ENCODE peak calls at places on chromosome 9, in five cellular contexts. N is fibroblast of lung, A is H9, Z is IMR-90, Y is GM23338. Q is an unnamed sample.

GRCh38 chr9:16709936-16710335 is 160.5 kb downstream of the BNC2 start:
- DNase-seq in Y (peak), Z (no peak), A (no peak), N (no peak), Q (no peak)

GRCh38 chr9:5743109-5743508 is 89.8 kb downstream of the ERMP1 start:
- DNase-seq in N (no peak), Z (no peak), A (no peak), Y (no peak), Q (no peak)

GRCh38 chr9:107387401-107387800 is 102.2 kb downstream of the KLF4 start:
- DNase-seq in A (no peak), Z (no peak), Y (no peak), N (no peak), Q (no peak)

GRCh38 chr9:125121156-125121555 is 22.2 kb downstream of the SCAI start:
- DNase-seq in Z (no peak), N (no peak), A (no peak), Y (peak), Q (peak)

GRCh38 chr9:14313951-14314423 is at the start of gene NFIB:
- DNase-seq in N (peak), A (peak), Z (peak), Y (peak), Q (no peak)

GRCh38 chr9:109968702-109969450 is 188.9 kb downstream of the PALM2AKAP2 start:
- DNase-seq in A (peak), N (peak), Z (peak), Y (peak), Q (no peak)

GRCh38 chr9:76741524-76741923 is 22.7 kb upstream of the PCA3 start:
- DNase-seq in N (no peak), A (no peak), Y (peak), Z (no peak), Q (no peak)

GRCh38 chr9:124267271-124267807 is 9.6 kb downstream of the NEK6 start:
- DNase-seq in Z (peak), A (no peak), N (peak), Y (no peak), Q (peak)

GRCh38 chr9:125906144-125906543 is 159.0 kb downstream of the PBX3 start:
- DNase-seq in Y (no peak), A (no peak), Z (peak), N (peak), Q (peak)

GRCh38 chr9:38185647-38186371 is 116.8 kb upstream of the SHB start:
- DNase-seq in Y (no peak), Z (no peak), N (no peak), A (no peak), Q (no peak)

GRCh38 chr9:110101531-110102161 is 106.3 kb downstream of the C9orf152 start:
- DNase-seq in N (peak), Z (peak), Y (no peak), A (no peak), Q (no peak)

GRCh38 chr9:77820293-77820954 is 172.3 kb upstream of the GNA14 start:
- DNase-seq in Y (no peak), A (no peak), Z (peak), N (peak), Q (peak)

GRCh38 chr9:119086590-119086989 is 282.6 kb downstream of the BRINP1 start:
- DNase-seq in Z (no peak), N (no peak), Y (peak), A (peak), Q (no peak)

GRCh38 chr9:19174127-19174921 is 47.0 kb upstream of the PLIN2 start:
- DNase-seq in N (peak), A (peak), Z (peak), Y (peak), Q (peak)

GRCh38 chr9:136403538-136403914 is 3.6 kb upstream of the SNAPC4 start:
- DNase-seq in N (no peak), Y (no peak), Z (no peak), A (no peak), Q (no peak)

GRCh38 chr9:99437145-99437544 is 215.1 kb downstream of the SEC61B start:
- DNase-seq in N (no peak), Y (no peak), A (no peak), Z (no peak), Q (no peak)

GRCh38 chr9:34140853-34141252 is 14.4 kb upstream of the DCAF12 start:
- DNase-seq in A (no peak), Z (no peak), Y (no peak), N (no peak), Q (no peak)

GRCh38 chr9:90078988-90079457 is 474.2 kb downstream of the GADD45G start:
- DNase-seq in A (no peak), Y (no peak), N (no peak), Z (no peak), Q (no peak)

GRCh38 chr9:107000218-107000617 is 137.3 kb downstream of the ZNF462 start:
- DNase-seq in N (no peak), Z (no peak), Y (no peak), A (no peak), Q (no peak)

GRCh38 chr9:131656356-131657030 is 83.4 kb downstream of the RAPGEF1 start:
- DNase-seq in A (no peak), Z (no peak), N (no peak), Y (no peak), Q (no peak)

GRCh38 chr9:70609542-70610286 is 195.3 kb upstream of the KLF9 start:
- DNase-seq in N (peak), Z (peak), Y (no peak), A (no peak), Q (peak)

GRCh38 chr9:131899248-131899882 is 159.5 kb upstream of the RAPGEF1 start:
- DNase-seq in Z (no peak), Y (peak), N (no peak), A (peak), Q (no peak)

GRCh38 chr9:115167175-115167574 is 49.2 kb upstream of the TNC start:
- DNase-seq in A (no peak), Z (peak), N (peak), Y (no peak), Q (peak)

GRCh38 chr9:136693490-136694162 is 6.4 kb upstream of the AGPAT2 start:
- DNase-seq in Z (peak), N (peak), A (no peak), Y (no peak), Q (peak)

GRCh38 chr9:98182889-98183599 is 9.4 kb downstream of the CORO2A start:
- DNase-seq in A (no peak), N (no peak), Z (no peak), Y (no peak), Q (no peak)

GRCh38 chr9:98185021-98185567 is 7.3 kb downstream of the CORO2A start:
- DNase-seq in Y (no peak), A (no peak), Z (no peak), N (no peak), Q (no peak)

GRCh38 chr9:98186236-98186635 is 6.2 kb downstream of the CORO2A start:
- DNase-seq in Z (no peak), Y (no peak), A (no peak), N (no peak), Q (no peak)

GRCh38 chr9:98185611-98186171 is 6.7 kb downstream of the CORO2A start:
- DNase-seq in Z (no peak), Y (no peak), N (no peak), A (no peak), Q (no peak)

DNA sequence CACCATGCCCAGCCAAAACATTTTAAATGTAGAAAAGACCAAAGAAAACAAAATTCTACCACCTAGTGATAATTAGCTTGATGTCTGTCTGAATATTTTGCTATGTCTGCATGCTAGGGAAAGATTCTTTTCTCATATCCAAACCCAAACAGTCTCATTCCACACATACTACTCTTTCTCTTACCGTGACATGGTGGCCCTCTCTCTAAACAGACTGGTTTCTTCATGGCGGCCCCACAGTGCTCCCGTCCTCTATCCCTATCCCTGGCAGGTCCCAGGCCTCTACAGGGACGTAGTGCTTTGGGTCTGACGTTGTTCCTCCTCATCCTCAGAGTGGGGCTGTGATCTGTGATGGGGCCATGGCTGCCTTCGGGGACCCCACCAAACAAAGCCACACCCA is 8.1 kb downstream of the CORO2A start:
- DNase-seq in N (no peak), Z (no peak), A (no peak), Y (no peak), Q (no peak)
- H2AFZ ChIP-seq in N (no peak), Z (peak), A (no peak), Y (no peak), Q (no peak)

GRCh38 chr9:127578627-127578951 is 33.5 kb upstream of the STXBP1 start:
- DNase-seq in Z (no peak), A (no peak), N (no peak), Y (no peak), Q (no peak)
- H2AFZ ChIP-seq in Z (peak), A (no peak), N (no peak), Y (peak), Q (peak)

DNA sequence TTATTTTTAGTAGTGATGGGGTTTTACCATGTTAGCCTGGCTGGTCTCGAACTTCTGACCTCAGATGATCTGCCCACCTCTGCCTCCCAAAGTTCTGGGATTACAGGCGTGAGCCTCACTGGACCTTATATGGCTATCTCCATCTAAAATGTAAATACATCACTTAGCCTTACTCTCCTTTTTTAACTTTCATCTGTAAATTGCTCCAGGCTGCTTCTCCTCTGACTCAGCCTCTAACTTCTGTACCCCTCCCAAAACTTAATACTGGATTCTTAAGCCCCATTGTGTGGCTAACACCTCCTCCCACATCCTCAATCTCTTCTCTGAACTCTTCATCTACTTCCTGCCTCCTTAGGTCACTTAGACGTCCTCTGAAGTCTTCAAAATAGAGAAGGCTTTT is 4.0 kb downstream of the SNX30 start:
- DNase-seq in A (no peak), Y (no peak), N (peak), Z (peak), Q (peak)
- H2AFZ ChIP-seq in A (no peak), Y (no peak), N (no peak), Z (no peak), Q (no peak)

DNA sequence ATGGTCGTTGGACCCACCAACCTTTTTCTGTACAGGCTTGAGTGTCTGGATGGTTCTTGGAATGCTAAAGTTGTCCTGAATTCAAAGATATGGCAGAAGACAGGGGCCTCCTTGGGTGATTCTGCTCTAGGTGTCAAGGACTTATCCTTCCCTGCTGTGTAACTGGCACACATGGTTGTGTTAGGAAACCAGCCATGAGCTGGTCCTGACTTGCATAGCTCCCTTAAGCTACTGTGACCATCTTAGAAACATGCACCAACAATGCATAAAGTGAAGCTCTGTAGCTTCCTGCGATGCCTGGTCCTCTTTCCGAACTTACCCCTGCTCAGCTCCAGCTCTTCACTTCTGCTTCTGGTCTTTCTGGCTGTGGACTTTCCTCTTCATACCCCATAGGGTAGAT is 224.6 kb downstream of the TLE4 start:
- DNase-seq in N (no peak), A (no peak), Y (no peak), Z (no peak), Q (no peak)
- H2AFZ ChIP-seq in N (no peak), A (no peak), Y (peak), Z (no peak), Q (no peak)

GRCh38 chr9:91740713-91741112 is 209.3 kb downstream of the ROR2 start:
- DNase-seq in A (no peak), Z (peak), Y (peak), N (peak), Q (peak)
- H2AFZ ChIP-seq in A (no peak), Z (peak), Y (no peak), N (no peak), Q (no peak)

GRCh38 chr9:86369810-86370209 is 15.6 kb upstream of the TUT7 start:
- DNase-seq in A (no peak), Z (no peak), N (peak), Y (no peak), Q (peak)

GRCh38 chr9:86368871-86369521 is 14.8 kb upstream of the TUT7 start:
- DNase-seq in N (peak), Z (peak), Y (no peak), A (no peak), Q (peak)
- H2AFZ ChIP-seq in N (no peak), Z (no peak), Y (no peak), A (no peak), Q (no peak)

GRCh38 chr9:1962588-1963134 is 52.5 kb upstream of the SMARCA2 start:
- DNase-seq in N (no peak), Z (no peak), Y (no peak), A (no peak), Q (no peak)
- H2AFZ ChIP-seq in N (no peak), Z (no peak), Y (no peak), A (no peak), Q (no peak)